ENCODE peak calls at places on chromosome 14, in five cellular contexts. V is H1, M is stomach, T is HepG2, R is esophagus muscularis mucosa. Y is an unnamed sample.

GRCh38 chr14:96345669-96346068 is 17.5 kb downstream of the ATG2B start:
- DNase-seq in M (no peak), T (no peak), V (no peak), R (no peak), Y (no peak)

GRCh38 chr14:77099425-77100167 is 1.5 kb downstream of the CIPC start:
- DNase-seq in T (no peak), V (no peak), R (no peak), M (no peak), Y (no peak)

GRCh38 chr14:69413483-69413882 is 15.0 kb downstream of the SLC39A9 start:
- DNase-seq in R (no peak), T (no peak), M (no peak), V (no peak), Y (no peak)

GRCh38 chr14:55604900-55605418 is 25.0 kb downstream of the KTN1 start:
- DNase-seq in M (no peak), V (no peak), T (no peak), R (no peak), Y (no peak)

GRCh38 chr14:68686212-68686478 is 106.7 kb downstream of the ZFP36L1 start:
- DNase-seq in R (no peak), V (no peak), T (no peak), M (no peak), Y (no peak)

GRCh38 chr14:58755026-58755929 is 117.5 kb downstream of the DACT1 start:
- DNase-seq in R (no peak), T (no peak), M (no peak), V (no peak), Y (no peak)

GRCh38 chr14:68631058-68631690 is 161.7 kb downstream of the ZFP36L1 start:
- DNase-seq in V (peak; percentile 22), T (no peak), R (peak; percentile 83), M (no peak), Y (no peak)

GRCh38 chr14:81303258-81303935 is 82.6 kb upstream of the GTF2A1 start:
- DNase-seq in R (no peak), M (peak; percentile 83), V (no peak), T (peak; percentile 98), Y (peak; percentile 93)

GRCh38 chr14:101823511-101824120 is 62.1 kb downstream of the PPP2R5C start:
- DNase-seq in R (no peak), M (peak; percentile 49), T (no peak), V (no peak), Y (peak; percentile 60)

GRCh38 chr14:98925362-98926040 is 346.5 kb downstream of the BCL11B start:
- DNase-seq in V (no peak), M (no peak), T (no peak), R (no peak), Y (no peak)

GRCh38 chr14:70934502-70935134 is 27.4 kb downstream of the PCNX1 start:
- DNase-seq in V (no peak), T (peak; percentile 29), R (no peak), M (no peak), Y (no peak)

GRCh38 chr14:74571901-74572828 is 39.9 kb downstream of the LTBP2 start:
- DNase-seq in T (peak; percentile 38), V (no peak), M (no peak), R (no peak), Y (peak; percentile 21)

GRCh38 chr14:99127651-99128167 is 144.3 kb downstream of the BCL11B start:
- DNase-seq in M (peak; percentile 18), R (peak; percentile 82), T (no peak), V (peak; percentile 37), Y (no peak)

GRCh38 chr14:99789581-99789980 is 3.6 kb upstream of the EML1 start:
- DNase-seq in R (no peak), T (no peak), M (no peak), V (no peak), Y (no peak)

GRCh38 chr14:22865424-22866215 is 5.9 kb upstream of the LRP10 start:
- DNase-seq in R (no peak), T (no peak), M (no peak), V (peak; percentile 87), Y (no peak)

GRCh38 chr14:82345149-82345548 is 811.5 kb upstream of the SEL1L start:
- DNase-seq in T (no peak), R (no peak), M (no peak), V (no peak), Y (no peak)

GRCh38 chr14:89219056-89219455 is 198.0 kb downstream of the FOXN3 start:
- DNase-seq in V (no peak), R (no peak), M (no peak), T (no peak), Y (no peak)

GRCh38 chr14:105337966-105338365 is 23.4 kb downstream of the PACS2 start:
- DNase-seq in M (peak; percentile 55), R (no peak), V (no peak), T (no peak), Y (no peak)

GRCh38 chr14:97246648-97247047 is 449.5 kb downstream of the VRK1 start:
- DNase-seq in T (no peak), V (no peak), R (peak; percentile 83), M (no peak), Y (no peak)

GRCh38 chr14:104081493-104081835 is 4.0 kb upstream of the ASPG start:
- DNase-seq in V (no peak), T (no peak), M (no peak), R (no peak), Y (no peak)

GRCh38 chr14:42112108-42112507 is 505.4 kb downstream of the LRFN5 start:
- DNase-seq in V (no peak), M (no peak), R (no peak), T (no peak), Y (no peak)

GRCh38 chr14:24079521-24080141 is 8.3 kb downstream of the CPNE6 start:
- DNase-seq in T (no peak), R (no peak), M (no peak), V (peak; percentile 54), Y (no peak)

GRCh38 chr14:57987596-57988300 is 121.9 kb upstream of the SLC35F4 start:
- DNase-seq in T (no peak), R (peak; percentile 80), M (no peak), V (no peak), Y (no peak)

GRCh38 chr14:86481105-86481504 is 951.2 kb downstream of the FLRT2 start:
- DNase-seq in R (no peak), M (no peak), V (no peak), T (no peak), Y (no peak)

GRCh38 chr14:59224341-59224740 is 35.9 kb downstream of the DAAM1 start:
- DNase-seq in M (no peak), T (no peak), R (no peak), V (no peak), Y (no peak)

GRCh38 chr14:100864206-100864605 is 38.3 kb downstream of the MEG3 start:
- DNase-seq in M (no peak), R (no peak), V (no peak), T (no peak), Y (no peak)

GRCh38 chr14:76953196-76953945 is 75.1 kb downstream of the IRF2BPL start:
- DNase-seq in M (peak; percentile 83), R (no peak), V (no peak), T (peak; percentile 45), Y (peak; percentile 71)

GRCh38 chr14:64704145-64704742 is at the start of gene PLEKHG3:
- DNase-seq in M (peak; percentile 87), V (peak; percentile 88), T (peak; percentile 59), R (no peak), Y (peak; percentile 90)
- TF ChIP-seq EP300 in M (no peak), V (peak; percentile 12), T (no peak), R (no peak), Y (no peak)

GRCh38 chr14:61560323-61560722 is 135.0 kb upstream of the HIF1A start:
- DNase-seq in V (no peak), R (no peak), T (peak; percentile 65), M (no peak), Y (no peak)

GRCh38 chr14:61561144-61561543 is 134.2 kb upstream of the HIF1A start:
- DNase-seq in V (no peak), T (peak; percentile 42), M (no peak), R (no peak), Y (no peak)

GRCh38 chr14:61557854-61558253 is 137.5 kb upstream of the HIF1A start:
- DNase-seq in T (no peak), M (no peak), R (no peak), V (no peak), Y (no peak)

GRCh38 chr14:61558271-61558670 is 137.0 kb upstream of the HIF1A start:
- DNase-seq in T (no peak), R (no peak), M (no peak), V (no peak), Y (no peak)

GRCh38 chr14:61559641-61560201 is 135.6 kb upstream of the HIF1A start:
- DNase-seq in V (no peak), M (no peak), R (no peak), T (peak; percentile 95), Y (no peak)
- TF ChIP-seq CTCF in V (peak; percentile 3), M (no peak), R (no peak), T (peak; percentile 72), Y (no peak)

DNA sequence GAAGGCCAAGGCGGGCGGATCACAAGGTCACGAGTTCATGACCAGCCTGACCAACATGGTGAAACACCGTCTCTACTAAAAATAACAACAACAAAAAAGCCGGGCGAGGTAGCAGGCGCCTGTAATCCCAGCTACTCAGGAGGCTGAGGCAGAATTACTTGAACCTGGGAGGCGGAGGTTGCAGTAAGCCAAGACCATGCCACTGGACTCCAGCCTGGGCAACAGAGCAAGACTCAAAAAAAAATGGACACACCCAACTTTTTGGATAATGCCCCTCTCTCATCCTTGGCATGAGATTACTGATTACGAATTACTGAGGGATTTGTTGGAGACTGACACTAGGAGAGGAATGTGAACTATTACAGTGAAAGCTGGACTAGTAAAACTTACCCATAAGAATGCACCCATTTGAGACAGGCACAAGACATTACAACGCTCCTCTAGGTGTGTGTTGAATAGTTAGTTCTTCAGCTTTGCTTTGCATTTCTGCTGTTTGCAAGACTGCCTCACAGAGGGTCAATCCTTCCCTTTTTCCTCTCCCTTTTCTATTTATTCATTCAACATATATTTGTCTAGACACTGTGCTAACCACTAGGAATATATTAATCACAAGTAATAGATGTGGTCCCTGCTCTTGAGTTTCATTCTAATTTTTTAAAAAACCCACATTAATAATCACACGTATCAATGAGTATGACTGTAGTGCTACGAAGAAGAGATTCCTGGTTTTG is 46.0 kb upstream of the OR5AU1 start:
- DNase-seq in R (no peak), V (no peak), T (no peak), M (no peak), Y (no peak)
- TF ChIP-seq POLR2AphosphoS5 in R (no peak), V (peak; percentile 75), T (peak; percentile 41), M (no peak), Y (no peak)

DNA sequence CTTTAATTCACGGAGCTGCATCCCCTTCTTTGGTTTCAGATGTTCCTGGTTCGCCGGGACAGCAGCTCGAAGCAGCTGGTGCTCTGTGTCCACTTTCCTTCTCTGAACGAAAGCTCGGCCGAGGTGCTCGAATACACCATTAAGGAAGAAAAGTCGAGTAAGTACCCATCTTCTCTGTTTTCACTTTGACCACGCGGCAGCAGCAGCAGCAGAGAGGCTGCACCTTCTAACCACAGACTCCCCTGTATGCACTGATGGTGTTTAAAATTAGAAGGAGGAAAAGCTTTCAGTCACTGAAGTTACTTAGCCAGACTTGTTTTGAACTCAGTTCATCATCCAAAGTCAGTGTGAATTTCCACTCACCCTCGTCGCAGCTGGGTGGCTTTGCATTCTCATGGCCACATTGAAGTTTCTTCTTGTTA is 63.8 kb downstream of the RIN3 start:
- DNase-seq in M (no peak), R (no peak), T (no peak), V (no peak), Y (no peak)
- TF ChIP-seq EP300 in M (no peak), R (no peak), T (no peak), V (no peak), Y (no peak)

Y was measured in transverse colon.